ENCODE peak calls at places on chromosomes 5 and 9, in six cellular contexts. One of them, this sample, is unnamed.

GRCh38 chr9:94586316-94586715 is 7.3 kb downstream of the FBP2 start:
- DNase-seq in tibial artery: no peak
- DNase-seq in stimulated activated CD4-positive, alpha-beta T cell treated with anti-CD3 and anti-CD28 coated beads, Interleukin-4, amount 100 ng/mL, for 48 hours: no peak
- DNase-seq in RWPE1: no peak
- DNase-seq in T-helper 1 cell: no peak
- DNase-seq in GM10248: no peak
- DNase-seq in this sample: no peak

GRCh38 chr5:137954131-137954879 is 65.0 kb downstream of the PKD2L2 start:
- DNase-seq in tibial artery: no peak
- DNase-seq in stimulated activated CD4-positive, alpha-beta T cell treated with anti-CD3 and anti-CD28 coated beads, Interleukin-4, amount 100 ng/mL, for 48 hours: no peak
- DNase-seq in RWPE1: peak
- DNase-seq in T-helper 1 cell: no peak
- DNase-seq in GM10248: no peak
- DNase-seq in this sample: peak

GRCh38 chr9:136258786-136259516 is 13.3 kb upstream of the QSOX2 start:
- DNase-seq in tibial artery: no peak
- DNase-seq in stimulated activated CD4-positive, alpha-beta T cell treated with anti-CD3 and anti-CD28 coated beads, Interleukin-4, amount 100 ng/mL, for 48 hours: no peak
- DNase-seq in RWPE1: no peak
- DNase-seq in T-helper 1 cell: no peak
- DNase-seq in GM10248: no peak
- DNase-seq in this sample: no peak

GRCh38 chr5:72145351-72145750 is 38.1 kb downstream of the MAP1B start:
- DNase-seq in tibial artery: no peak
- DNase-seq in stimulated activated CD4-positive, alpha-beta T cell treated with anti-CD3 and anti-CD28 coated beads, Interleukin-4, amount 100 ng/mL, for 48 hours: no peak
- DNase-seq in RWPE1: no peak
- DNase-seq in T-helper 1 cell: no peak
- DNase-seq in GM10248: no peak
- DNase-seq in this sample: no peak

GRCh38 chr5:4050203-4050602 is 454.6 kb downstream of the IRX1 start:
- DNase-seq in tibial artery: no peak
- DNase-seq in stimulated activated CD4-positive, alpha-beta T cell treated with anti-CD3 and anti-CD28 coated beads, Interleukin-4, amount 100 ng/mL, for 48 hours: no peak
- DNase-seq in RWPE1: no peak
- DNase-seq in T-helper 1 cell: no peak
- DNase-seq in GM10248: no peak
- DNase-seq in this sample: no peak

GRCh38 chr9:134732392-134733110 is 90.9 kb downstream of the COL5A1 start:
- DNase-seq in tibial artery: no peak
- DNase-seq in stimulated activated CD4-positive, alpha-beta T cell treated with anti-CD3 and anti-CD28 coated beads, Interleukin-4, amount 100 ng/mL, for 48 hours: no peak
- DNase-seq in RWPE1: no peak
- DNase-seq in T-helper 1 cell: no peak
- DNase-seq in GM10248: no peak
- DNase-seq in this sample: no peak

GRCh38 chr5:15566306-15566705 is 66.3 kb downstream of the FBXL7 start:
- DNase-seq in tibial artery: no peak
- DNase-seq in stimulated activated CD4-positive, alpha-beta T cell treated with anti-CD3 and anti-CD28 coated beads, Interleukin-4, amount 100 ng/mL, for 48 hours: no peak
- DNase-seq in RWPE1: no peak
- DNase-seq in T-helper 1 cell: no peak
- DNase-seq in GM10248: no peak
- DNase-seq in this sample: no peak

GRCh38 chr5:169164481-169164925 is 136.4 kb downstream of the SLIT3 start:
- DNase-seq in tibial artery: peak
- DNase-seq in stimulated activated CD4-positive, alpha-beta T cell treated with anti-CD3 and anti-CD28 coated beads, Interleukin-4, amount 100 ng/mL, for 48 hours: no peak
- DNase-seq in RWPE1: peak
- DNase-seq in T-helper 1 cell: no peak
- DNase-seq in GM10248: no peak
- DNase-seq in this sample: peak

GRCh38 chr9:84761137-84761808 is 91.7 kb downstream of the NTRK2 start:
- DNase-seq in tibial artery: no peak
- DNase-seq in stimulated activated CD4-positive, alpha-beta T cell treated with anti-CD3 and anti-CD28 coated beads, Interleukin-4, amount 100 ng/mL, for 48 hours: no peak
- DNase-seq in RWPE1: no peak
- DNase-seq in T-helper 1 cell: no peak
- DNase-seq in GM10248: no peak
- DNase-seq in this sample: no peak

GRCh38 chr9:84230355-84231136 is 110.0 kb downstream of the SLC28A3 start:
- DNase-seq in tibial artery: no peak
- DNase-seq in stimulated activated CD4-positive, alpha-beta T cell treated with anti-CD3 and anti-CD28 coated beads, Interleukin-4, amount 100 ng/mL, for 48 hours: no peak
- DNase-seq in RWPE1: no peak
- DNase-seq in T-helper 1 cell: no peak
- DNase-seq in GM10248: no peak
- DNase-seq in this sample: no peak

GRCh38 chr5:77218263-77218662 is 7.8 kb downstream of the PDE8B start:
- DNase-seq in tibial artery: no peak
- DNase-seq in stimulated activated CD4-positive, alpha-beta T cell treated with anti-CD3 and anti-CD28 coated beads, Interleukin-4, amount 100 ng/mL, for 48 hours: no peak
- DNase-seq in RWPE1: peak
- DNase-seq in T-helper 1 cell: no peak
- DNase-seq in GM10248: no peak
- DNase-seq in this sample: no peak